ENCODE peak calls at places on chromosomes 7 and 10, in seven cellular contexts. V, G, E, F, K, H and N are unnamed samples.

GRCh38 chr10:127907411-127908105 is 655 bp downstream of the PTPRE start:
- DNase-seq in H (no peak), E (no peak), K (no peak), V (no peak), G (no peak), F (no peak), N (peak; percentile 65)

GRCh38 chr7:138460649-138461607 is 869 bp downstream of the TRIM24 start:
- DNase-seq in K (peak; percentile 91), F (peak; percentile 13), E (peak; percentile 61), H (peak; percentile 72), V (peak; percentile 72), G (peak; percentile 85), N (peak; percentile 37)

GRCh38 chr10:101217450-101218281 is 11.6 kb downstream of the LBX1 start:
- DNase-seq in E (peak; percentile 62), H (no peak), G (no peak), F (no peak), K (peak; percentile 80), V (peak; percentile 44), N (no peak)

GRCh38 chr10:1047937-1048336 is 982 bp downstream of the IDI1 start:
- DNase-seq in E (no peak), K (peak; percentile 29), F (no peak), H (peak; percentile 39), V (peak; percentile 52), G (no peak), N (no peak)

GRCh38 chr10:13920031-13920430 is 333.3 kb downstream of the PRPF18 start:
- DNase-seq in E (no peak), K (no peak), H (no peak), F (no peak), G (no peak), V (peak; percentile 31), N (no peak)

GRCh38 chr7:21946228-21946709 is 570 bp upstream of the CDCA7L start:
- DNase-seq in G (no peak), K (peak; percentile 86), H (no peak), V (no peak), E (no peak), F (no peak), N (no peak)

GRCh38 chr10:68598978-68599753 is 39.0 kb downstream of the TET1 start:
- DNase-seq in F (no peak), G (peak; percentile 7), E (no peak), K (peak; percentile 86), H (peak; percentile 12), V (peak; percentile 87), N (peak; percentile 44)

GRCh38 chr7:124124201-124124600 is 91.3 kb upstream of the TMEM229A start:
- DNase-seq in G (no peak), E (no peak), F (no peak), V (no peak), H (no peak), K (no peak), N (no peak)

GRCh38 chr7:151308791-151309190 is 32.8 kb upstream of the NUB1 start:
- DNase-seq in V (no peak), E (no peak), H (peak; percentile 25), K (no peak), G (no peak), F (no peak), N (no peak)

GRCh38 chr7:113086431-113086888 is at the start of gene GPR85:
- DNase-seq in E (peak; percentile 67), H (peak; percentile 37), G (peak; percentile 68), K (peak; percentile 79), V (peak; percentile 91), F (no peak), N (peak; percentile 42)